ENCODE peak calls at places on chromosomes 3 and 15, in four cellular contexts. B, N, C and L are unnamed samples.

GRCh38 chr15:70053703-70054229 is 44.0 kb downstream of the TLE3 start:
- DNase-seq in B (no peak), N (no peak), C (no peak), L (no peak)

GRCh38 chr15:26024241-26024640 is 161.1 kb upstream of the ATP10A start:
- DNase-seq in B (no peak), N (no peak), C (no peak), L (no peak)

GRCh38 chr3:126434264-126434590 is 39.5 kb downstream of the CFAP100 start:
- DNase-seq in B (no peak), N (no peak), C (no peak), L (no peak)

GRCh38 chr15:80979538-80980200 is 9.9 kb downstream of the MESD start:
- DNase-seq in B (no peak), N (no peak), C (no peak), L (no peak)

GRCh38 chr3:43105224-43105596 is 669 bp downstream of the POMGNT2 start:
- DNase-seq in B (no peak), N (no peak), C (peak), L (no peak)

GRCh38 chr3:31729082-31729481 is 196.4 kb downstream of the STT3B start:
- DNase-seq in B (no peak), N (no peak), C (no peak), L (no peak)

GRCh38 chr3:179526989-179527391 is 35.7 kb upstream of the ACTL6A start:
- DNase-seq in B (no peak), N (no peak), C (no peak), L (peak)

GRCh38 chr3:172181936-172182708 is 142.7 kb downstream of the FNDC3B start:
- DNase-seq in B (peak), N (no peak), C (peak), L (no peak)

GRCh38 chr3:106206165-106206564 is 337.4 kb upstream of the CBLB start:
- DNase-seq in B (no peak), N (no peak), C (peak), L (peak)

GRCh38 chr3:167162083-167162482 is 218.0 kb downstream of the ZBBX start:
- DNase-seq in B (no peak), N (no peak), C (no peak), L (no peak)

GRCh38 chr3:46097691-46098241 is 70.5 kb upstream of the XCR1 start:
- DNase-seq in B (no peak), N (no peak), C (peak), L (no peak)

GRCh38 chr15:52652984-52653383 is 26.2 kb downstream of the ATOSA start:
- DNase-seq in B (no peak), N (no peak), C (no peak), L (no peak)

GRCh38 chr3:156648086-156648485 is 26.3 kb upstream of the TIPARP start:
- DNase-seq in B (no peak), N (peak), C (no peak), L (no peak)

GRCh38 chr3:3799173-3800075 is at the start of gene LRRN1:
- DNase-seq in B (no peak), N (peak), C (peak), L (no peak)

GRCh38 chr3:99114565-99115291 is 213.2 kb upstream of the DCBLD2 start:
- DNase-seq in B (peak), N (no peak), C (no peak), L (no peak)

GRCh38 chr15:48250640-48251076 is 44.6 kb downstream of the SLC12A1 start:
- DNase-seq in B (peak), N (peak), C (peak), L (peak)

GRCh38 chr3:59535791-59536221 is 486.0 kb upstream of the CFAP20DC start:
- DNase-seq in B (no peak), N (no peak), C (no peak), L (no peak)

GRCh38 chr15:101497484-101498034 is 8.1 kb upstream of the PCSK6 start:
- DNase-seq in B (no peak), N (no peak), C (no peak), L (no peak)

GRCh38 chr3:122952509-122952908 is 75.1 kb downstream of the SEMA5B start:
- DNase-seq in B (peak), N (no peak), C (no peak), L (no peak)

GRCh38 chr15:56732135-56732880 is 1.0 kb downstream of the ZNF280D start:
- DNase-seq in B (peak), N (peak), C (peak), L (no peak)

GRCh38 chr3:106006001-106006400 is 137.2 kb upstream of the CBLB start:
- DNase-seq in B (peak), N (no peak), C (no peak), L (peak)

GRCh38 chr3:57094606-57095005 is 34.1 kb downstream of the SPATA12 start:
- DNase-seq in B (no peak), N (no peak), C (no peak), L (no peak)

GRCh38 chr3:100032262-100032661 is 82.0 kb downstream of the FILIP1L start:
- DNase-seq in B (no peak), N (no peak), C (no peak), L (no peak)

GRCh38 chr3:102183623-102184022 is 251.2 kb upstream of the ZPLD1 start:
- DNase-seq in B (no peak), N (no peak), C (no peak), L (no peak)

GRCh38 chr3:31196881-31197364 is 302.5 kb upstream of the GADL1 start:
- DNase-seq in B (peak), N (no peak), C (no peak), L (peak)

GRCh38 chr3:123169492-123169929 is 32.2 kb upstream of the SEC22A start:
- DNase-seq in B (no peak), N (no peak), C (no peak), L (no peak)

GRCh38 chr3:179148446-179149238 is 485 bp downstream of the PIK3CA start:
- DNase-seq in B (peak), N (peak), C (peak), L (no peak)

GRCh38 chr3:108569336-108569735 is 19.9 kb downstream of the CIP2A start:
- DNase-seq in B (no peak), N (no peak), C (no peak), L (no peak)

GRCh38 chr3:115830764-115831395 is 207.6 kb downstream of the GAP43 start:
- DNase-seq in B (peak), N (no peak), C (no peak), L (no peak)

GRCh38 chr3:153180860-153181372 is 18.9 kb downstream of the RAP2B start:
- DNase-seq in B (no peak), N (no peak), C (no peak), L (no peak)

GRCh38 chr3:36704280-36704679 is 60.1 kb downstream of the DCLK3 start:
- DNase-seq in B (no peak), N (no peak), C (no peak), L (no peak)

GRCh38 chr3:36700537-36701248 is 63.7 kb downstream of the DCLK3 start:
- DNase-seq in B (no peak), N (no peak), C (peak), L (peak)

GRCh38 chr3:36701903-36702374 is 62.4 kb downstream of the DCLK3 start:
- DNase-seq in B (no peak), N (no peak), C (no peak), L (peak)

GRCh38 chr3:36698314-36698713 is 66.0 kb downstream of the DCLK3 start:
- DNase-seq in B (no peak), N (no peak), C (no peak), L (no peak)

GRCh38 chr3:36701249-36701572 is 63.1 kb downstream of the DCLK3 start:
- DNase-seq in B (no peak), N (no peak), C (no peak), L (no peak)
- TF ChIP-seq CTCF in B (peak), N (no peak), C (peak), L (no peak)

GRCh38 chr3:37974928-37975223 is 15.7 kb upstream of the VILL start:
- DNase-seq in B (no peak), N (no peak), C (no peak), L (no peak)

GRCh38 chr3:37970802-37971201 is 19.8 kb upstream of the VILL start:
- DNase-seq in B (no peak), N (no peak), C (no peak), L (no peak)

GRCh38 chr3:37973250-37974054 is 17.1 kb upstream of the VILL start:
- DNase-seq in B (no peak), N (no peak), C (no peak), L (no peak)

GRCh38 chr3:37971467-37971866 is 19.1 kb upstream of the VILL start:
- DNase-seq in B (no peak), N (no peak), C (no peak), L (no peak)

DNA sequence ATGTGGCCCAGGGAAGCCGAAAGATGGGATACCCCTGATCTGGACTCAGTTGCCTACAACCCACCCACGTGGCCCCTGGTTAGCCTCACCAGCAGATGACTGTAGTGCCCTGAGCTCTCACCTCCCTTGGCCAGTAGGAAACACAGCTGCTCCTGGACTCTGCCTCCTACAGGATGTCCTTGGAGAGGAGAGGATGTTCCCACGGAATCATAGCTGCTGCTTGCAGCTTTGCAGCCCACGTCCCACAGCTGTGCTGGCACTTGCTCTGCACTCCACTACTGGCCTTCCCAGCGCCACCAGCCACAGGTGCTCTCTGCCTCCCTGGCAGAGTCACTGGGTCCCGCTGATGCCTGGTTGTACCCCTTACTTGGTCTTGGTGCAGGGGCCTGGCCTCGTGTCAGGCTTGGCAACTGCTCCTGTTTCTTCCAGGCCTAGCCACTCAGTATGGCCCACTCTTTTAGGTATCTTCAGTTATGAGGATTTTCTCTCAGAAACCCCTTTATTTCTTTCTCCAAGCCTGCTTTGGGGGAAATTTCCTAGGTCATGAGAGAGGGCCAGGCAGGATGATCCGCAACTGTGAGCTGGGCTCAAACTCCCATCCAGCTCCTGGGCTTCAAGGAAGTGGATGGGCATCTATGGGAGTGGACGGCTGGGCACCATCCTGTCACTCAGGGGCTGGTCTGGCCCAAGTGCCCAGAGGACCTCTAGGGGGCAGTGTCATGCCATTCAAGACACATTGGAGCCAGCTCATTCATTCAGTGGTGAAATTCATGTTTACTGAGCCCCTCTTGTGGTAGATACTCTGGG is 16.3 kb upstream of the VILL start:
- DNase-seq in B (peak), N (no peak), C (peak), L (no peak)
- TF ChIP-seq CTCF in B (peak), N (peak), C (peak), L (peak)

DNA sequence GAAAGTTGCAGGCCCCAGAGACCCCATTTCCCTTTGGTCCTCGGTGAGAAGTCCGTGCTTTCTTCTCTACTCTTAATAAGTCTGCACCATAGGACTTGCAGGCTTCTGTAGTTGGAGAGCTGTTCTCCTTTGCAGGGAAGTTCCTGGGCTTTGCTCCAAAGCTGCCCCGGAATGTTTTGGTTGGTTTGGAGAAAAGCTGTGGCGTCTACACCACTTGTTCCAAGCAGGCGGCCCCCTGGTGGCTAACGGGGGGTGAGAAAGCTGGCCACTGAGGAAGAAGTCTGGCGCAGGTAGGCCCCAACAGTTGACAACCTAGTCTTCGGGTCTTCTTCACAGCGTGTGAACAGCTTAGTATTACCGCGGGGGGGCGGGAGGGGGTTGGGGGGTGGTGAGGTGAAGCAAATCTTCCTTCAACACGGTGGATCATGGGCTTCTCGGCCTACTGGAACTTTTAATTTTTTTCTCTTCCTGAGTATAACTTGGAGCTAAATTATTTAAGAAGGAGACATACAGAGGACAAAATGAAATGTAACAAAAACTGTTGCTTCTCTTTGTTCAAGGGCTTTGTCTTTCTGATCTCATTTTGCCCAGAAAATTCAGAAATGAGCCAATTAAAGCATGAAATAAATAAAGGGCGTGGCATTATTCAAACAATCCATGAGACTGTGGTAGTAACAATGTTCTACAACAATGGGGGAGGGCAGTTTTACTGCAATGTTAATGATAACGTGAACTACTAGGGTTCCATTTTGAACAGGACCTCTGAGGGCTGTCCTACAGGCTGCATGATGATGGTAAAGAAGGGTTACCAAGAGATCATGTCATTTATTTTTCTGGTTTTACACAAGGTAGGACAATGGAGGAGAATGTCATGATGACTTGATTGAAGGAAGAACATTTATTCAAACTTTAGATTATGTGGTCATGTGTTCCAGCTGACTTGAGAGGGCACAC is 2.2 kb upstream of the THRB start:
- DNase-seq in B (no peak), N (no peak), C (no peak), L (peak)
- TF ChIP-seq CTCF in B (no peak), N (peak), C (no peak), L (peak)

GRCh38 chr15:51038258-51039042 is 56.3 kb downstream of the TNFAIP8L3 start:
- DNase-seq in B (no peak), N (no peak), C (no peak), L (no peak)
- TF ChIP-seq CTCF in B (no peak), N (no peak), C (no peak), L (no peak)

GRCh38 chr15:63436872-63437375 is 55.3 kb upstream of the CA12 start:
- DNase-seq in B (no peak), N (no peak), C (peak), L (peak)
- TF ChIP-seq CTCF in B (no peak), N (peak), C (no peak), L (no peak)

GRCh38 chr15:85318048-85318731 is 62.2 kb upstream of the AKAP13 start:
- DNase-seq in B (peak), N (peak), C (peak), L (peak)
- TF ChIP-seq CTCF in B (no peak), N (peak), C (no peak), L (peak)

DNA sequence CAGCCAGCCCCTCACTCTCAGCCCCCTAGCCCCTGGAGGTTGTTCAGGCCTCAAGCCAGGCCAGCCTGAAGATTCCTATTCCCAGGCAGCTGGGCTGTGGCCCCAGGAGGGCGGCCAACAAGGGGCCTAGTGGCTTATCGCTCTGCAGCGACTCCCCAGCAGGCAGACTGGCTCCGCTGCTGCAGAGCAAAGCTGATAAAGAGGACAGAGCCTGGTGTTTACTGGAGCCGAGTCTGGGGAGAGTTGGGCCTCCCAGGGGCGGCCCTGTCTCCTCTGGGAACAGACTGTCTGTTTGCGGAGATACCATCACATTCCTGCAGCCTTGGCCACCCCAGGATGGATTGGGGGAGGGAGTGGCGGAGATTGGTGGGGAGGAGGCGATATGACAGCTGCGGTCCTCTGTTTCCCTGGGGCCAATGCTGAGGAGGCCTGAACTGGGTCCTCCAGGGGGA is 22.4 kb upstream of the SMAD6 start:
- DNase-seq in B (no peak), N (no peak), C (no peak), L (no peak)
- TF ChIP-seq CTCF in B (no peak), N (no peak), C (no peak), L (no peak)